ENCODE peak calls at places on chromosomes 16 and 17, in five cellular contexts. T, D, Z, W and O are unnamed samples.
A peak's percentile ranks its signal among the peaks of the same experiment; 100 is the strongest.

GRCh38 chr16:13012591-13012990 is 111.2 kb downstream of the SHISA9 start:
- DNase-seq in T (no peak), W (peak; percentile 48), D (no peak), Z (no peak), O (no peak)

GRCh38 chr17:32382526-32383223 is 32.7 kb downstream of the ZNF207 start:
- DNase-seq in W (no peak), Z (no peak), D (no peak), T (no peak), O (no peak)

GRCh38 chr16:63361032-63361624 is 1324.9 kb upstream of the CDH8 start:
- DNase-seq in W (no peak), T (peak; percentile 66), D (peak; percentile 80), Z (no peak), O (peak; percentile 68)

GRCh38 chr17:77498875-77499698 is 358.3 kb downstream of the SEC14L1 start:
- DNase-seq in Z (no peak), T (no peak), D (no peak), W (no peak), O (peak; percentile 7)

GRCh38 chr17:56297142-56297541 is 143.9 kb downstream of the ANKFN1 start:
- DNase-seq in W (peak; percentile 39), Z (no peak), D (peak; percentile 57), T (peak; percentile 62), O (no peak)

GRCh38 chr16:10685709-10686108 is 9.0 kb downstream of the TEKT5 start:
- DNase-seq in D (no peak), W (no peak), Z (no peak), T (no peak), O (no peak)

GRCh38 chr16:87457724-87458423 is 35.0 kb downstream of the ZCCHC14 start:
- DNase-seq in Z (no peak), W (no peak), D (peak; percentile 91), T (peak; percentile 99), O (peak; percentile 57)

GRCh38 chr17:3033248-3033640 is 30.2 kb downstream of the OR1D5 start:
- DNase-seq in Z (no peak), D (no peak), W (peak; percentile 25), T (no peak), O (no peak)

GRCh38 chr17:77879896-77880280 is 78.6 kb upstream of the TNRC6C start:
- DNase-seq in Z (no peak), D (no peak), T (no peak), W (no peak), O (no peak)

GRCh38 chr17:4248504-4249277 is 15.1 kb downstream of the ANKFY1 start:
- DNase-seq in W (no peak), T (no peak), D (peak; percentile 7), Z (no peak), O (no peak)

GRCh38 chr17:49783051-49783715 is 5.3 kb upstream of the KAT7 start:
- DNase-seq in D (no peak), W (no peak), T (no peak), Z (no peak), O (no peak)

GRCh38 chr16:55622930-55623561 is 32.7 kb upstream of the SLC6A2 start:
- DNase-seq in Z (no peak), T (no peak), D (no peak), W (peak; percentile 84), O (peak; percentile 59)

GRCh38 chr17:5209396-5209795 is 17.7 kb upstream of the ZNF594 start:
- DNase-seq in W (no peak), Z (no peak), D (no peak), T (peak; percentile 75), O (no peak)

GRCh38 chr17:18026408-18026776 is 12.6 kb downstream of the ATPAF2 start:
- DNase-seq in D (peak; percentile 45), T (peak; percentile 81), W (no peak), Z (no peak), O (peak; percentile 37)

GRCh38 chr16:149024-149675 is 3.3 kb upstream of the HBZ start:
- DNase-seq in T (peak; percentile 52), W (no peak), Z (no peak), D (peak; percentile 72), O (no peak)

GRCh38 chr16:31083981-31084380 is 4.8 kb downstream of the PRSS53 start:
- DNase-seq in W (peak; percentile 20), T (no peak), D (no peak), Z (no peak), O (peak; percentile 4)

GRCh38 chr16:57009641-57010170 is 20.3 kb downstream of the NLRC5 start:
- DNase-seq in T (no peak), W (no peak), D (no peak), Z (no peak), O (no peak)

GRCh38 chr16:89033304-89033703 is 56.3 kb upstream of the CBFA2T3 start:
- DNase-seq in W (no peak), D (no peak), T (no peak), Z (no peak), O (no peak)

GRCh38 chr16:87344931-87345631 is 27.9 kb upstream of the C16orf95 start:
- DNase-seq in W (peak; percentile 39), Z (peak; percentile 61), D (no peak), T (no peak), O (no peak)

GRCh38 chr16:997440-998051 is 16.0 kb downstream of the SOX8 start:
- DNase-seq in Z (peak; percentile 41), D (peak; percentile 28), T (peak; percentile 41), W (peak; percentile 80), O (peak; percentile 79)

GRCh38 chr17:1673041-1673790 is 11.5 kb downstream of the PRPF8 start:
- DNase-seq in D (no peak), T (no peak), Z (no peak), W (no peak), O (no peak)

GRCh38 chr16:15435216-15435864 is 952 bp downstream of the BMERB1 start:
- DNase-seq in T (no peak), D (peak; percentile 67), W (no peak), Z (no peak), O (no peak)

GRCh38 chr17:49694847-49695697 is 12.7 kb downstream of the SLC35B1 start:
- DNase-seq in W (peak; percentile 62), Z (peak; percentile 55), D (peak; percentile 77), T (no peak), O (peak; percentile 66)

GRCh38 chr17:45270828-45271418 is 9.0 kb upstream of the SPATA32 start:
- DNase-seq in D (no peak), Z (no peak), W (peak; percentile 82), T (no peak), O (no peak)

GRCh38 chr17:81251091-81251942 is 12.2 kb downstream of the NDUFAF8 start:
- DNase-seq in D (no peak), Z (no peak), W (no peak), T (no peak), O (no peak)

GRCh38 chr17:74305865-74306654 is 20.0 kb upstream of the KIF19 start:
- DNase-seq in W (peak; percentile 45), T (no peak), D (no peak), Z (no peak), O (no peak)

GRCh38 chr16:87762620-87763019 is 3.2 kb downstream of the KLHDC4 start:
- DNase-seq in W (no peak), D (no peak), T (no peak), Z (no peak), O (no peak)

GRCh38 chr16:84585472-84585871 is 32.4 kb downstream of the COTL1 start:
- DNase-seq in W (peak; percentile 22), D (no peak), T (no peak), Z (no peak), O (no peak)

GRCh38 chr17:12726131-12726530 is 60.4 kb downstream of the MYOCD start:
- DNase-seq in T (no peak), Z (no peak), D (no peak), W (no peak), O (no peak)

GRCh38 chr16:14180431-14181059 is 109.4 kb downstream of the MRTFB start:
- DNase-seq in W (peak; percentile 49), T (no peak), D (no peak), Z (no peak), O (no peak)

GRCh38 chr17:70308619-70309018 is 139.3 kb downstream of the KCNJ2 start:
- DNase-seq in D (no peak), W (no peak), Z (no peak), T (no peak), O (no peak)

GRCh38 chr17:70310251-70310672 is 140.9 kb downstream of the KCNJ2 start:
- DNase-seq in T (no peak), Z (no peak), W (no peak), D (no peak), O (no peak)

GRCh38 chr17:70313031-70313430 is 143.7 kb downstream of the KCNJ2 start:
- DNase-seq in D (no peak), T (peak; percentile 43), W (no peak), Z (no peak), O (no peak)

GRCh38 chr17:70307430-70307829 is 138.1 kb downstream of the KCNJ2 start:
- DNase-seq in Z (no peak), D (no peak), T (peak; percentile 77), W (no peak), O (no peak)
- H3K9me3 ChIP-seq in Z (no peaks in the 10 kb centered on the region), D (peaks cover 4% of the 10 kb centered on the region), T (no peaks in the 10 kb centered on the region), W (no peaks in the 10 kb centered on the region), O (no peaks in the 10 kb centered on the region)

DNA sequence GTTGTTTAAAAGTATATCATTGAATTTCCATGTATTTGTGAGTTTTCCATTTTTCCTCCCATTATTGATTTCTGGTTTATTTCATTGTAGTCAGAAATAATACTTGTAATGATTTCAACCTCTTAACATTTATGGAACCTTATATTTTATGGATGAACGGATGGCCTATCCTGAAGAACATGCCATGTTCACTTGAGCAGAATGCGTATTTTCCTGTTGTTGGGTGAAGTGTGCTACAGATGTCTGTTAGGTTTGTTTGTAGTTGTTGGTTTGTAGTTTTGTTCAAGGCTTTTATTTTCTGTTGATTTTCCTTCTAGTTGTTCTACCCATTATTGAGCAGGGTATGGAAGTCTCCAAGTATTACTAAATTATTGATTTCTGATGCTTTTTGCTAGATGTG is 107.2 kb upstream of the NACA2 start:
- DNase-seq in T (no peak), W (no peak), D (no peak), Z (no peak), O (no peak)
- H3K9me3 ChIP-seq in T (peaks cover 19% of the 10 kb centered on the region), W (peaks cover 6% of the 10 kb centered on the region), D (peaks cover 32% of the 10 kb centered on the region), Z (peaks cover 7% of the 10 kb centered on the region), O (peaks cover 20% of the 10 kb centered on the region)

DNA sequence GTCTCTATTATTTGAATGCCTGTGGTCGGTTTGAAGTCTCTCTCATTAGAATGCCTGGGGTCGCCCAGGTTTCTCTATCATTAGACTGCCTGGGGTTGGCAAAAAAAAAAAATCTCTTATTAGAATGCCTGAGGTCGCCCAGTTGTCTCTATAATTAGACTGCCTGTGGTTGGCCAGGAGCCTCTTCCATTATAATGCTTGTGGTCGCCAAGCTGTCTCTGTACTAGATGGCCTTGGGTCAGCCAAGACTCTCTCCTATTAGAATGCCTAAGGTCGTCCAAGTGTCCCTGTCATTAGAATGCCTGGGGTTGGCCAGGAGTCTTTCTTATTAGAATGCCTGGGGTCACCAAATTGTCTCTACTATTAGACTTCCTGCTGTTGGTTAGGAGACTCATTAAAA is 2228.4 kb downstream of the TP53TG3F start:
- DNase-seq in Z (no peak), W (no peak), D (no peak), T (no peak), O (no peak)
- H3K9me3 ChIP-seq in Z (no peaks in the 10 kb centered on the region), W (peaks cover 94% of the 10 kb centered on the region), D (no peaks in the 10 kb centered on the region), T (peaks cover 15% of the 10 kb centered on the region), O (no peaks in the 10 kb centered on the region)

DNA sequence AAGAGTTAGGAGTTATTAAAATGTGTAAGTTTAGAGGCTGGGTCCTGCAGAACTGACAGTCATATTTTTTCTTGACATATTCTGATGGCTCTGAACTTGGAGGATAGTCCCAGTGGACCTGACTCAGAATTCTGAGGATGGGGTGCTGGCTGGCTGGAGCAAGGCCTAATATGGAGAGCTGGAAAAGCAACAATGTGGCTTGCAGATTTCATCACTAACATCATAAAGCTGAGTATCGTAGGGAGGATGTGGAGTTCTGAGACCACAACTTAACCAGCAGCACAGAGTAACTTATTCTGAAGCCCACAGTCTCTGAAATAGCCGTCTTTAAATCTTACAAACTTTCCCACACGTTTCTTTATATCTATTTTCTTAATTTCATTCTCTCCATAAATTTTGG is 2.3 kb downstream of the KRTAP1-5 start:
- DNase-seq in Z (no peak), T (peak; percentile 14), D (no peak), W (no peak), O (no peak)
- H3K9me3 ChIP-seq in Z (peaks cover 4% of the 10 kb centered on the region), T (no peaks in the 10 kb centered on the region), D (peaks cover 5% of the 10 kb centered on the region), W (no peaks in the 10 kb centered on the region), O (no peaks in the 10 kb centered on the region)